ENCODE peak calls at places on chromosomes 7 and 10, in eight cellular contexts. C is left ventricle myocardium inferior, J is kidney epithelial cell, D is fibroblast of pulmonary artery, I is astrocyte, U is endodermal cell, B is Panc1, P is lower leg skin. L is an unnamed sample.

GRCh38 chr10:73899401-73899780 is 11.5 kb upstream of the PLAU start:
- DNase-seq in C (no peak), J (peak; percentile 92), D (peak; percentile 81), I (peak; percentile 98), U (no peak), B (no peak), P (no peak), L (peak; percentile 89)

GRCh38 chr7:11109659-11110058 is 136.0 kb downstream of the PHF14 start:
- DNase-seq in C (no peak), J (no peak), D (no peak), I (no peak), U (no peak), B (no peak), P (no peak), L (no peak)

GRCh38 chr7:155412416-155413253 is 45.3 kb upstream of the EN2 start:
- DNase-seq in C (no peak), J (no peak), D (peak; percentile 22), I (no peak), U (peak; percentile 92), B (peak; percentile 22), P (no peak), L (peak; percentile 2)

GRCh38 chr10:67256984-67257383 is 331.1 kb downstream of the LRRTM3 start:
- DNase-seq in C (no peak), J (peak; percentile 1), D (peak; percentile 9), I (peak; percentile 25), U (no peak), B (no peak), P (no peak), L (no peak)

GRCh38 chr10:12191715-12192114 is 4.0 kb downstream of the NUDT5 start:
- DNase-seq in C (no peak), J (no peak), D (peak; percentile 45), I (no peak), U (no peak), B (no peak), P (no peak), L (no peak)

GRCh38 chr10:3415878-3416605 is 243.5 kb upstream of the PITRM1 start:
- DNase-seq in C (no peak), J (no peak), D (no peak), I (no peak), U (no peak), B (no peak), P (peak; percentile 80), L (no peak)

GRCh38 chr7:147276783-147277370 is 1160.3 kb downstream of the CNTNAP2 start:
- DNase-seq in C (no peak), J (no peak), D (no peak), I (no peak), U (no peak), B (no peak), P (no peak), L (no peak)

GRCh38 chr7:122166708-122167107 is 22.7 kb upstream of the AASS start:
- DNase-seq in C (no peak), J (no peak), D (peak; percentile 88), I (peak; percentile 81), U (no peak), B (no peak), P (no peak), L (no peak)

GRCh38 chr7:12584940-12585339 is 14.4 kb downstream of the SCIN start:
- DNase-seq in C (no peak), J (no peak), D (no peak), I (peak; percentile 51), U (no peak), B (no peak), P (no peak), L (no peak)

GRCh38 chr10:117246997-117247667 is 6.2 kb downstream of the SLC18A2 start:
- DNase-seq in C (no peak), J (no peak), D (no peak), I (no peak), U (no peak), B (no peak), P (no peak), L (peak; percentile 88)

GRCh38 chr10:47025540-47026300 is 114.5 kb downstream of the PTPN20 start:
- DNase-seq in C (peak; percentile 14), J (no peak), D (peak; percentile 22), I (peak; percentile 58), U (peak; percentile 32), B (no peak), P (peak; percentile 86), L (no peak)

DNA sequence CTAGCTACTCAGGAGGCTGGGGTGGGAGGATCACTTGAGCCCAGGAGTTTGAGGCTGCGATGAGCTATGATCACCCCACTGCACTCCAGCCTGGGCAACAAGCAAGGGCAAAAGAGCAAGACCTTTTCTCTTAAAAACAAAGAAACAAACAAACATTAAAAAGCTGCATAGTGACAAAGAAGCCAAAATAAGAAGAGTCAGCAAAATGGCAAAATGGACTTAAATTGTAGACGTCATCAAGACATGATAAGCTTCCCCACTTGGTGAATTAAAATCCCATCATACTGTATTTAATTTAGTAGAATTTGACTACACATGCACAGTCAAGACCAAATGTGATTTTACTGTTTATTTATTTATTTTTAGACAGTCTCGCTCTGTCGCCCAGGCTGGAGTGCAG is 48.8 kb upstream of the ATOH7 start:
- DNase-seq in C (no peak), J (no peak), D (no peak), I (no peak), U (no peak), B (no peak), P (no peak), L (no peak)
- H3K4me3 ChIP-seq in C (no peak overlapping the region), J (no peak overlapping the region), D (no peak overlapping the region), I (no peak overlapping the region), U (peak overlapping the region; percentile 33), B (no peak overlapping the region), P (no peak overlapping the region), L (no peak overlapping the region)

GRCh38 chr7:14698239-14698638 is 204.3 kb downstream of the DGKB start:
- DNase-seq in C (no peak), J (no peak), D (peak; percentile 25), I (no peak), U (no peak), B (no peak), P (no peak), L (no peak)
- TF ChIP-seq CTCF in C (no peak), J (no peak), D (peak; percentile 11), I (no peak), U (peak; percentile 50), B (peak; percentile 22), P (no peak), L (no peak)

GRCh38 chr7:44103566-44103940 is 592 bp upstream of the AEBP1 start:
- DNase-seq in C (no peak), J (no peak), D (no peak), I (no peak), U (no peak), B (no peak), P (no peak), L (no peak)

GRCh38 chr7:44104880-44105771 is 981 bp downstream of the AEBP1 start:
- DNase-seq in C (no peak), J (peak; percentile 81), D (peak; percentile 73), I (peak; percentile 51), U (peak; percentile 72), B (no peak), P (peak; percentile 94), L (no peak)

GRCh38 chr7:44105832-44106231 is 1.7 kb downstream of the AEBP1 start:
- DNase-seq in C (no peak), J (no peak), D (no peak), I (no peak), U (no peak), B (no peak), P (no peak), L (no peak)

GRCh38 chr7:44102846-44103565 is 1.1 kb upstream of the AEBP1 start:
- DNase-seq in C (no peak), J (no peak), D (no peak), I (no peak), U (no peak), B (no peak), P (no peak), L (no peak)

GRCh38 chr7:44103941-44104879 is at the start of gene AEBP1:
- DNase-seq in C (no peak), J (no peak), D (peak; percentile 37), I (peak; percentile 27), U (peak; percentile 86), B (no peak), P (peak; percentile 87), L (no peak)
- H3K4me3 ChIP-seq in C (peak within 1 kb of the TSS; percentile 69), J (peak within 1 kb of the TSS; percentile 62), D (peak within 1 kb of the TSS; percentile 68), I (peak within 1 kb of the TSS; percentile 70), U (peak within 1 kb of the TSS; percentile 70), B (peak within 1 kb of the TSS; percentile 30), P (peak within 1 kb of the TSS; percentile 32), L (peak within 1 kb of the TSS; percentile 55)

GRCh38 chr7:40881405-40881926 is 746.7 kb downstream of the SUGCT start:
- DNase-seq in C (no peak), J (no peak), D (no peak), I (no peak), U (no peak), B (no peak), P (no peak), L (no peak)
- TF ChIP-seq CTCF in C (no peak), J (no peak), D (no peak), I (no peak), U (no peak), B (no peak), P (no peak), L (no peak)

GRCh38 chr10:43647576-43647975 is 1.1 kb downstream of the ZNF32 start:
- DNase-seq in C (no peak), J (no peak), D (no peak), I (no peak), U (no peak), B (no peak), P (no peak), L (no peak)
- H3K4me3 ChIP-seq in C (peak overlapping the region; percentile 96), J (no peak overlapping the region), D (peak overlapping the region; percentile 63), I (peak overlapping the region; percentile 74), U (peak overlapping the region; percentile 81), B (peak overlapping the region; percentile 63), P (no peak overlapping the region), L (no peak overlapping the region)